ENCODE peak calls at places on chromosome 11, in nine cellular contexts. One of them, this sample, is unnamed.

GRCh38 chr11:12725047-12725862 is 51.0 kb downstream of the TEAD1 start:
- DNase-seq in AG09309: no peak
- DNase-seq in lower lobe of right lung: no peak
- DNase-seq in fibroblast of mammary gland: no peak
- DNase-seq in NCI-H524 treated with DMSO at 0.1 percent for 48 hours: no peak
- DNase-seq in NCI-H1092 treated with DMSO at 0.1 percent for 48 hours: no peak
- DNase-seq in WTC11: no peak
- DNase-seq in AG04449: no peak
- DNase-seq in NCI-H146: no peak
- DNase-seq in this sample: no peak

GRCh38 chr11:95219599-95219998 is 11.4 kb downstream of the SESN3 start:
- DNase-seq in fibroblast of mammary gland: no peak
- DNase-seq in WTC11: no peak
- DNase-seq in NCI-H1092 treated with DMSO at 0.1 percent for 48 hours: no peak
- DNase-seq in NCI-H524 treated with DMSO at 0.1 percent for 48 hours: no peak
- DNase-seq in lower lobe of right lung: no peak
- DNase-seq in AG04449: no peak
- DNase-seq in NCI-H146: no peak
- DNase-seq in AG09309: no peak
- DNase-seq in this sample: no peak

GRCh38 chr11:8913961-8914660 is 3.1 kb downstream of the AKIP1 start:
- DNase-seq in NCI-H146: peak; percentile 31
- DNase-seq in lower lobe of right lung: no peak
- DNase-seq in AG04449: no peak
- DNase-seq in WTC11: peak; percentile 65
- DNase-seq in NCI-H524 treated with DMSO at 0.1 percent for 48 hours: no peak
- DNase-seq in NCI-H1092 treated with DMSO at 0.1 percent for 48 hours: peak; percentile 52
- DNase-seq in AG09309: no peak
- DNase-seq in fibroblast of mammary gland: peak; percentile 62
- DNase-seq in this sample: peak; percentile 13

GRCh38 chr11:84398017-84398626 is 1112.0 kb upstream of the CCDC90B start:
- DNase-seq in WTC11: peak; percentile 21
- DNase-seq in fibroblast of mammary gland: peak; percentile 69
- DNase-seq in NCI-H524 treated with DMSO at 0.1 percent for 48 hours: no peak
- DNase-seq in AG04449: no peak
- DNase-seq in AG09309: peak; percentile 17
- DNase-seq in NCI-H146: peak; percentile 30
- DNase-seq in NCI-H1092 treated with DMSO at 0.1 percent for 48 hours: no peak
- DNase-seq in lower lobe of right lung: no peak
- DNase-seq in this sample: peak; percentile 47

GRCh38 chr11:75342231-75342918 is 9.1 kb downstream of the ARRB1 start:
- DNase-seq in NCI-H1092 treated with DMSO at 0.1 percent for 48 hours: peak; percentile 32
- DNase-seq in NCI-H524 treated with DMSO at 0.1 percent for 48 hours: no peak
- DNase-seq in AG04449: no peak
- DNase-seq in WTC11: no peak
- DNase-seq in lower lobe of right lung: no peak
- DNase-seq in fibroblast of mammary gland: no peak
- DNase-seq in NCI-H146: peak; percentile 38
- DNase-seq in AG09309: no peak
- DNase-seq in this sample: peak; percentile 53

GRCh38 chr11:34816698-34817213 is 99.4 kb downstream of the APIP start:
- DNase-seq in NCI-H524 treated with DMSO at 0.1 percent for 48 hours: no peak
- DNase-seq in NCI-H1092 treated with DMSO at 0.1 percent for 48 hours: no peak
- DNase-seq in fibroblast of mammary gland: no peak
- DNase-seq in WTC11: no peak
- DNase-seq in lower lobe of right lung: no peak
- DNase-seq in NCI-H146: no peak
- DNase-seq in AG09309: no peak
- DNase-seq in AG04449: no peak
- DNase-seq in this sample: no peak

GRCh38 chr11:35177370-35177769 is 38.4 kb downstream of the CD44 start:
- DNase-seq in AG09309: no peak
- DNase-seq in NCI-H1092 treated with DMSO at 0.1 percent for 48 hours: no peak
- DNase-seq in fibroblast of mammary gland: no peak
- DNase-seq in WTC11: no peak
- DNase-seq in AG04449: no peak
- DNase-seq in lower lobe of right lung: no peak
- DNase-seq in NCI-H524 treated with DMSO at 0.1 percent for 48 hours: no peak
- DNase-seq in NCI-H146: no peak
- DNase-seq in this sample: peak; percentile 81

GRCh38 chr11:3158131-3158591 is 6.9 kb downstream of the OSBPL5 start:
- DNase-seq in AG04449: no peak
- DNase-seq in WTC11: no peak
- DNase-seq in fibroblast of mammary gland: no peak
- DNase-seq in NCI-H524 treated with DMSO at 0.1 percent for 48 hours: no peak
- DNase-seq in NCI-H146: no peak
- DNase-seq in AG09309: no peak
- DNase-seq in lower lobe of right lung: peak; percentile 26
- DNase-seq in NCI-H1092 treated with DMSO at 0.1 percent for 48 hours: no peak
- DNase-seq in this sample: no peak

GRCh38 chr11:47004595-47005033 is 68.1 kb downstream of the CSTPP1 start:
- DNase-seq in WTC11: no peak
- DNase-seq in NCI-H524 treated with DMSO at 0.1 percent for 48 hours: no peak
- DNase-seq in AG09309: peak; percentile 92
- DNase-seq in fibroblast of mammary gland: peak; percentile 99
- DNase-seq in NCI-H146: peak; percentile 49
- DNase-seq in AG04449: peak; percentile 95
- DNase-seq in NCI-H1092 treated with DMSO at 0.1 percent for 48 hours: peak; percentile 51
- DNase-seq in lower lobe of right lung: peak; percentile 53
- DNase-seq in this sample: no peak

GRCh38 chr11:18394928-18395734 is 768 bp downstream of the LDHA start:
- DNase-seq in NCI-H1092 treated with DMSO at 0.1 percent for 48 hours: peak; percentile 64
- DNase-seq in lower lobe of right lung: no peak
- DNase-seq in fibroblast of mammary gland: no peak
- DNase-seq in NCI-H146: peak; percentile 59
- DNase-seq in NCI-H524 treated with DMSO at 0.1 percent for 48 hours: no peak
- DNase-seq in WTC11: no peak
- DNase-seq in AG09309: no peak
- DNase-seq in AG04449: no peak
- DNase-seq in this sample: peak; percentile 75

GRCh38 chr11:2534131-2534956 is 89.5 kb downstream of the KCNQ1 start:
- DNase-seq in AG09309: no peak
- DNase-seq in WTC11: no peak
- DNase-seq in NCI-H1092 treated with DMSO at 0.1 percent for 48 hours: no peak
- DNase-seq in NCI-H146: no peak
- DNase-seq in NCI-H524 treated with DMSO at 0.1 percent for 48 hours: no peak
- DNase-seq in lower lobe of right lung: no peak
- DNase-seq in fibroblast of mammary gland: no peak
- DNase-seq in AG04449: no peak
- DNase-seq in this sample: no peak

GRCh38 chr11:47216141-47216798 is 1.5 kb downstream of the DDB2 start:
- DNase-seq in fibroblast of mammary gland: peak; percentile 79
- DNase-seq in NCI-H146: peak; percentile 24
- DNase-seq in NCI-H1092 treated with DMSO at 0.1 percent for 48 hours: peak; percentile 45
- DNase-seq in AG04449: peak; percentile 44
- DNase-seq in AG09309: peak; percentile 57
- DNase-seq in WTC11: no peak
- DNase-seq in lower lobe of right lung: no peak
- DNase-seq in NCI-H524 treated with DMSO at 0.1 percent for 48 hours: no peak
- DNase-seq in this sample: peak; percentile 53

GRCh38 chr11:122556605-122557004 is 98.9 kb upstream of the UBASH3B start:
- DNase-seq in lower lobe of right lung: no peak
- DNase-seq in AG04449: no peak
- DNase-seq in NCI-H524 treated with DMSO at 0.1 percent for 48 hours: no peak
- DNase-seq in WTC11: peak; percentile 79
- DNase-seq in fibroblast of mammary gland: no peak
- DNase-seq in AG09309: no peak
- DNase-seq in NCI-H1092 treated with DMSO at 0.1 percent for 48 hours: no peak
- DNase-seq in NCI-H146: no peak
- DNase-seq in this sample: no peak

GRCh38 chr11:122923302-122923701 is 40.7 kb downstream of the JHY start:
- DNase-seq in AG04449: no peak
- DNase-seq in lower lobe of right lung: no peak
- DNase-seq in fibroblast of mammary gland: peak; percentile 5
- DNase-seq in AG09309: no peak
- DNase-seq in NCI-H1092 treated with DMSO at 0.1 percent for 48 hours: no peak
- DNase-seq in NCI-H146: no peak
- DNase-seq in WTC11: no peak
- DNase-seq in NCI-H524 treated with DMSO at 0.1 percent for 48 hours: no peak
- DNase-seq in this sample: no peak

GRCh38 chr11:45156201-45156600 is 9.8 kb downstream of the PRDM11 start:
- DNase-seq in lower lobe of right lung: no peak
- DNase-seq in AG09309: no peak
- DNase-seq in WTC11: no peak
- DNase-seq in NCI-H1092 treated with DMSO at 0.1 percent for 48 hours: no peak
- DNase-seq in AG04449: no peak
- DNase-seq in fibroblast of mammary gland: no peak
- DNase-seq in NCI-H524 treated with DMSO at 0.1 percent for 48 hours: no peak
- DNase-seq in NCI-H146: no peak
- DNase-seq in this sample: no peak

GRCh38 chr11:659532-660085 is 22.5 kb downstream of the DRD4 start:
- DNase-seq in NCI-H1092 treated with DMSO at 0.1 percent for 48 hours: no peak
- DNase-seq in AG04449: no peak
- DNase-seq in fibroblast of mammary gland: no peak
- DNase-seq in lower lobe of right lung: no peak
- DNase-seq in NCI-H524 treated with DMSO at 0.1 percent for 48 hours: no peak
- DNase-seq in NCI-H146: no peak
- DNase-seq in WTC11: no peak
- DNase-seq in AG09309: no peak
- DNase-seq in this sample: no peak

GRCh38 chr11:57493507-57494503 is 21.7 kb downstream of the SLC43A1 start:
- DNase-seq in fibroblast of mammary gland: no peak
- DNase-seq in NCI-H1092 treated with DMSO at 0.1 percent for 48 hours: peak; percentile 41
- DNase-seq in WTC11: peak; percentile 95
- DNase-seq in AG09309: no peak
- DNase-seq in NCI-H524 treated with DMSO at 0.1 percent for 48 hours: no peak
- DNase-seq in AG04449: no peak
- DNase-seq in NCI-H146: peak; percentile 72
- DNase-seq in lower lobe of right lung: peak; percentile 81
- DNase-seq in this sample: peak; percentile 59